ENCODE peak calls at places on chromosomes 16 and 17, in nine cellular contexts. V is breast epithelium; G is ELR; U is fibroblast of mammary gland; L is GM03348; E is activated CD8-positive, alpha-beta memory T cell treated with anti-CD3 and anti-CD28 coated beads for 1 hour; B is kidney tubule cell; C is left ventricle myocardium inferior; X is effector CD4-positive, alpha-beta T cell. T is an unnamed sample.

GRCh38 chr17:4534515-4534914 is 20.7 kb downstream of the MYBBP1A start:
- DNase-seq in U (no peak), X (no peak), E (no peak), L (no peak), V (no peak), G (no peak), C (no peak), B (no peak), T (no peak)

GRCh38 chr17:835263-835662 is 53.1 kb downstream of the MRM3 start:
- DNase-seq in V (no peak), B (peak; percentile 89), E (no peak), C (no peak), L (peak; percentile 91), G (peak; percentile 95), U (peak; percentile 99), X (no peak), T (peak; percentile 99)

GRCh38 chr16:18788828-18789514 is 1.2 kb downstream of the RPS15A start:
- DNase-seq in X (no peak), B (no peak), G (no peak), C (no peak), U (peak; percentile 36), L (peak; percentile 24), V (no peak), E (no peak), T (no peak)

GRCh38 chr17:37256627-37257026 is 119.2 kb upstream of the C17orf78 start:
- DNase-seq in C (no peak), B (no peak), V (no peak), U (no peak), E (no peak), L (no peak), G (no peak), X (no peak), T (no peak)

GRCh38 chr17:37888881-37889280 is 35.3 kb upstream of the TBC1D3K start:
- DNase-seq in V (no peak), U (no peak), G (no peak), L (no peak), C (no peak), E (no peak), B (no peak), X (no peak), T (no peak)

GRCh38 chr16:75320435-75320834 is 69.0 kb upstream of the BCAR1 start:
- DNase-seq in E (no peak), V (no peak), G (peak; percentile 54), X (no peak), L (peak; percentile 28), B (no peak), U (no peak), C (no peak), T (no peak)

GRCh38 chr16:10578474-10579316 is 1.7 kb downstream of the EMP2 start:
- DNase-seq in E (no peak), U (no peak), V (peak; percentile 62), X (no peak), B (no peak), G (no peak), C (peak; percentile 49), L (no peak), T (no peak)

GRCh38 chr17:78645421-78646295 is 68.5 kb upstream of the DNAH17 start:
- DNase-seq in C (peak; percentile 81), U (peak; percentile 75), B (peak; percentile 28), L (no peak), V (no peak), X (peak; percentile 33), E (no peak), G (peak; percentile 36), T (no peak)

GRCh38 chr16:1745181-1745899 is 26.0 kb downstream of the NME3 start:
- DNase-seq in G (peak; percentile 95), X (no peak), C (no peak), U (peak; percentile 30), E (no peak), L (peak; percentile 72), B (no peak), V (no peak), T (peak; percentile 38)

GRCh38 chr16:8583712-8584111 is 6.6 kb downstream of the TMEM114 start:
- DNase-seq in G (no peak), B (no peak), C (no peak), E (no peak), L (no peak), X (no peak), V (no peak), U (no peak), T (no peak)

GRCh38 chr16:138049-138417 is 440 bp downstream of the NPRL3 start:
- DNase-seq in G (peak; percentile 27), X (peak; percentile 15), L (peak; percentile 53), E (no peak), U (no peak), C (no peak), B (peak; percentile 7), V (no peak), T (no peak)

GRCh38 chr16:84553873-84554399 is 49.5 kb upstream of the MEAK7 start:
- DNase-seq in G (no peak), B (no peak), X (peak; percentile 45), L (no peak), E (no peak), C (no peak), U (no peak), V (no peak), T (no peak)

GRCh38 chr17:27535975-27536374 is 79.7 kb downstream of the KSR1 start:
- DNase-seq in C (no peak), V (no peak), X (no peak), L (peak; percentile 19), B (no peak), U (no peak), G (no peak), E (no peak), T (no peak)

GRCh38 chr17:7613769-7614421 is 802 bp downstream of the FXR2 start:
- DNase-seq in G (peak; percentile 76), C (no peak), B (peak; percentile 52), V (no peak), L (no peak), E (no peak), X (no peak), U (peak; percentile 54), T (no peak)

GRCh38 chr17:49716952-49717351 is 9.2 kb upstream of the SLC35B1 start:
- DNase-seq in V (no peak), B (no peak), G (no peak), C (no peak), X (no peak), L (no peak), E (no peak), U (no peak), T (no peak)

GRCh38 chr16:69105501-69106361 is at the start of gene HAS3:
- DNase-seq in G (peak; percentile 68), B (peak; percentile 82), X (no peak), L (peak; percentile 85), U (peak; percentile 49), C (peak; percentile 50), V (no peak), E (no peak), T (peak; percentile 55)

GRCh38 chr17:5840811-5841446 is 229.2 kb upstream of the WSCD1 start:
- DNase-seq in G (no peak), V (no peak), B (no peak), L (no peak), X (no peak), C (no peak), E (no peak), U (no peak), T (no peak)

GRCh38 chr16:883340-883739 is 82.8 kb upstream of the GNG13 start:
- DNase-seq in B (no peak), C (no peak), L (no peak), G (no peak), V (no peak), U (no peak), E (no peak), X (no peak), T (no peak)

GRCh38 chr16:87487361-87487924 is 5.4 kb downstream of the ZCCHC14 start:
- DNase-seq in V (no peak), B (peak; percentile 88), U (no peak), E (no peak), L (peak; percentile 50), X (no peak), G (no peak), C (peak; percentile 39), T (no peak)

GRCh38 chr16:84198401-84198800 is 7.4 kb downstream of the ADAD2 start:
- DNase-seq in G (peak; percentile 34), B (no peak), X (no peak), V (no peak), U (peak; percentile 79), L (peak; percentile 74), C (no peak), E (no peak), T (peak; percentile 72)

GRCh38 chr16:27748868-27749546 is 199.1 kb downstream of the KATNIP start:
- DNase-seq in X (no peak), E (peak; percentile 3), B (peak; percentile 82), G (peak; percentile 93), L (peak; percentile 87), C (peak; percentile 21), V (no peak), U (peak; percentile 81), T (peak; percentile 78)

GRCh38 chr17:28133562-28133970 is 91.1 kb downstream of the NLK start:
- DNase-seq in G (peak; percentile 95), U (peak; percentile 57), C (no peak), V (no peak), L (peak; percentile 39), X (no peak), B (peak; percentile 82), E (no peak), T (peak; percentile 35)

GRCh38 chr17:44595216-44595775 is 38.0 kb downstream of the FZD2 start:
- DNase-seq in E (no peak), C (no peak), G (no peak), V (no peak), L (no peak), U (no peak), X (no peak), B (no peak), T (no peak)

GRCh38 chr17:42365136-42365535 is 23.1 kb downstream of the STAT3 start:
- DNase-seq in U (peak; percentile 80), L (peak; percentile 70), G (peak; percentile 77), B (peak; percentile 75), C (no peak), X (no peak), E (no peak), V (no peak), T (peak; percentile 45)

GRCh38 chr17:66386789-66387351 is 84.5 kb downstream of the PRKCA start:
- DNase-seq in V (no peak), E (no peak), X (no peak), L (no peak), B (peak; percentile 91), U (no peak), C (no peak), G (no peak), T (no peak)

GRCh38 chr16:28553776-28554633 is at the start of gene SGF29:
- DNase-seq in V (peak; percentile 94), U (peak; percentile 92), X (peak; percentile 92), B (peak; percentile 90), G (peak; percentile 88), C (peak; percentile 92), E (peak; percentile 90), L (peak; percentile 99), T (peak; percentile 91)

GRCh38 chr17:16374539-16374938 is 6.4 kb upstream of the UBB start:
- DNase-seq in B (no peak), G (no peak), X (no peak), V (no peak), C (no peak), U (no peak), L (no peak), E (no peak), T (no peak)

GRCh38 chr16:3690991-3691720 is 26.2 kb downstream of the TRAP1 start:
- DNase-seq in B (no peak), U (peak; percentile 64), L (peak; percentile 55), C (no peak), G (peak; percentile 15), X (no peak), V (no peak), E (no peak), T (peak; percentile 62)

GRCh38 chr17:62680541-62681052 is 53.1 kb downstream of the MRC2 start:
- DNase-seq in B (no peak), G (no peak), E (no peak), L (no peak), C (no peak), V (no peak), X (no peak), U (peak; percentile 60), T (no peak)

GRCh38 chr17:60565233-60565632 is 34.8 kb upstream of the PPM1D start:
- DNase-seq in E (no peak), B (no peak), V (no peak), X (no peak), C (no peak), L (no peak), U (no peak), G (no peak), T (no peak)

GRCh38 chr17:79989106-79989835 is 46.4 kb downstream of the TBC1D16 start:
- DNase-seq in U (no peak), X (no peak), V (no peak), C (no peak), G (no peak), E (no peak), B (no peak), L (no peak), T (no peak)